ENCODE peak calls at places on chromosome 13, in six cellular contexts. M, W, E, D, H and X are unnamed samples.
A peak's percentile ranks its signal among the peaks of the same experiment; 100 is the strongest.

GRCh38 chr13:32582991-32583390 is 3.3 kb upstream of the PDS5B start:
- DNase-seq in H (no peak), E (no peak), M (no peak), D (no peak), W (no peak), X (no peak)

GRCh38 chr13:55410398-55411330 is 1730.1 kb upstream of the PRR20A start:
- DNase-seq in W (no peak), E (no peak), M (no peak), H (no peak), D (no peak), X (no peak)

GRCh38 chr13:79141082-79141481 is 265.0 kb downstream of the RBM26 start:
- DNase-seq in D (no peak), E (no peak), H (no peak), M (no peak), W (no peak), X (no peak)

GRCh38 chr13:93345642-93346220 is 119.1 kb downstream of the GPC6 start:
- DNase-seq in D (no peak), H (no peak), W (no peak), M (no peak), E (no peak), X (no peak)

GRCh38 chr13:102170295-102170694 is 231.6 kb downstream of the FGF14 start:
- DNase-seq in D (no peak), E (no peak), M (no peak), H (no peak), W (no peak), X (no peak)

GRCh38 chr13:108463365-108463764 is 166.0 kb upstream of the MYO16 start:
- DNase-seq in M (peak; percentile 1), E (no peak), W (peak; percentile 62), D (peak; percentile 4), H (no peak), X (no peak)

GRCh38 chr13:90205911-90206310 is 1141.6 kb upstream of the MIR17HG start:
- DNase-seq in D (no peak), E (no peak), M (no peak), W (no peak), H (no peak), X (no peak)

GRCh38 chr13:101025925-101026324 is 351.3 kb upstream of the TMTC4 start:
- DNase-seq in W (no peak), M (no peak), D (no peak), E (no peak), H (no peak), X (no peak)

GRCh38 chr13:42574435-42575311 is 721 bp downstream of the TNFSF11 start:
- DNase-seq in M (no peak), H (no peak), D (no peak), E (no peak), W (no peak), X (no peak)

GRCh38 chr13:87123987-87124784 is 547.0 kb upstream of the SLITRK5 start:
- DNase-seq in M (no peak), D (no peak), E (peak; percentile 48), H (peak; percentile 10), W (peak; percentile 62), X (peak; percentile 98)

GRCh38 chr13:31521466-31521865 is 217.9 kb upstream of the RXFP2 start:
- DNase-seq in H (no peak), W (no peak), M (no peak), D (no peak), E (no peak), X (no peak)

GRCh38 chr13:33723365-33723764 is 94.6 kb upstream of the RFC3 start:
- DNase-seq in W (no peak), E (no peak), D (no peak), H (peak; percentile 32), M (peak; percentile 17), X (no peak)

GRCh38 chr13:100235311-100235901 is 146.5 kb downstream of the PCCA start:
- DNase-seq in W (peak; percentile 46), H (peak; percentile 60), M (peak; percentile 67), E (peak; percentile 44), D (no peak), X (peak; percentile 86)

GRCh38 chr13:107035778-107036177 is 467.8 kb upstream of the ARGLU1 start:
- DNase-seq in M (no peak), D (no peak), H (no peak), W (no peak), E (no peak), X (no peak)

GRCh38 chr13:59677966-59678814 is 485.5 kb downstream of the DIAPH3 start:
- DNase-seq in M (peak; percentile 79), D (no peak), E (peak; percentile 49), W (peak; percentile 41), H (peak; percentile 42), X (peak; percentile 56)

GRCh38 chr13:38914070-38914469 is 76.6 kb downstream of the STOML3 start:
- DNase-seq in W (no peak), D (no peak), M (no peak), H (no peak), E (no peak), X (no peak)

GRCh38 chr13:28022848-28023518 is 34.5 kb upstream of the URAD start:
- DNase-seq in D (no peak), E (no peak), W (no peak), M (no peak), H (peak; percentile 68), X (no peak)

GRCh38 chr13:108494991-108495661 is 134.3 kb upstream of the MYO16 start:
- DNase-seq in H (no peak), M (no peak), D (no peak), W (peak; percentile 5), E (peak; percentile 6), X (no peak)

GRCh38 chr13:107799001-107799400 is 416.3 kb downstream of the LIG4 start:
- DNase-seq in M (peak; percentile 8), W (no peak), H (no peak), D (no peak), E (no peak), X (no peak)

GRCh38 chr13:38309397-38309796 is 40.3 kb upstream of the UFM1 start:
- DNase-seq in M (no peak), W (no peak), H (no peak), E (no peak), D (no peak), X (no peak)

GRCh38 chr13:43286769-43287168 is 263.4 kb downstream of the DNAJC15 start:
- DNase-seq in M (no peak), D (no peak), W (no peak), H (no peak), E (no peak), X (no peak)

GRCh38 chr13:92833071-92833470 is 393.5 kb upstream of the GPC6 start:
- DNase-seq in H (no peak), W (no peak), M (no peak), D (no peak), E (no peak), X (no peak)

GRCh38 chr13:44301639-44302015 is 72.0 kb upstream of the SERP2 start:
- DNase-seq in M (no peak), H (no peak), W (no peak), D (no peak), E (no peak), X (no peak)

GRCh38 chr13:44299142-44299541 is 74.5 kb upstream of the SERP2 start:
- DNase-seq in E (no peak), D (no peak), H (no peak), M (no peak), W (no peak), X (no peak)

GRCh38 chr13:44299544-44299943 is 74.1 kb upstream of the SERP2 start:
- DNase-seq in D (no peak), E (no peak), W (no peak), M (no peak), H (no peak), X (no peak)

GRCh38 chr13:44302233-44302632 is 71.4 kb upstream of the SERP2 start:
- DNase-seq in D (no peak), M (no peak), W (no peak), E (no peak), H (no peak), X (no peak)

GRCh38 chr13:44300895-44301638 is 72.6 kb upstream of the SERP2 start:
- DNase-seq in M (peak; percentile 74), W (peak; percentile 76), D (peak; percentile 56), H (no peak), E (no peak), X (peak; percentile 81)
- TF ChIP-seq CTCF in M (no peak), W (no peak), D (no peak), H (no peak), E (no peak), X (no peak)

GRCh38 chr13:95608640-95609280 is 35.7 kb downstream of the DZIP1 start:
- DNase-seq in W (no peak), E (no peak), D (no peak), M (no peak), H (no peak), X (no peak)
- TF ChIP-seq MYC in W (no peak), E (no peak), D (no peak), M (no peak), H (no peak), X (no peak)

GRCh38 chr13:80274643-80275042 is 66.3 kb downstream of the SPRY2 start:
- DNase-seq in D (no peak), W (no peak), M (peak; percentile 31), H (no peak), E (no peak), X (no peak)

GRCh38 chr13:80273717-80274116 is 67.2 kb downstream of the SPRY2 start:
- DNase-seq in H (no peak), M (no peak), D (no peak), E (no peak), W (no peak), X (no peak)

GRCh38 chr13:80278706-80279105 is 62.2 kb downstream of the SPRY2 start:
- DNase-seq in H (no peak), W (no peak), D (no peak), M (no peak), E (no peak), X (no peak)

GRCh38 chr13:80276371-80277289 is 64.3 kb downstream of the SPRY2 start:
- DNase-seq in H (peak; percentile 15), W (no peak), E (no peak), M (peak; percentile 79), D (no peak), X (peak; percentile 49)
- TF ChIP-seq CTCF in H (no peak), W (no peak), E (no peak), M (peak; percentile 14), D (no peak), X (no peak)

GRCh38 chr13:48093588-48093987 is 1.3 kb downstream of the MED4 start:
- DNase-seq in D (no peak), W (no peak), H (no peak), M (no peak), E (peak; percentile 8), X (no peak)

GRCh38 chr13:48094781-48095502 is at the start of gene MED4:
- DNase-seq in H (peak; percentile 87), M (peak; percentile 95), W (peak; percentile 92), D (peak; percentile 79), E (peak; percentile 93), X (peak; percentile 96)

GRCh38 chr13:48096670-48097069 is 1.8 kb upstream of the MED4 start:
- DNase-seq in M (no peak), E (no peak), H (peak; percentile 69), D (no peak), W (no peak), X (no peak)

GRCh38 chr13:48097793-48098192 is 2.9 kb upstream of the MED4 start:
- DNase-seq in W (no peak), E (no peak), D (no peak), M (no peak), H (no peak), X (no peak)

DNA sequence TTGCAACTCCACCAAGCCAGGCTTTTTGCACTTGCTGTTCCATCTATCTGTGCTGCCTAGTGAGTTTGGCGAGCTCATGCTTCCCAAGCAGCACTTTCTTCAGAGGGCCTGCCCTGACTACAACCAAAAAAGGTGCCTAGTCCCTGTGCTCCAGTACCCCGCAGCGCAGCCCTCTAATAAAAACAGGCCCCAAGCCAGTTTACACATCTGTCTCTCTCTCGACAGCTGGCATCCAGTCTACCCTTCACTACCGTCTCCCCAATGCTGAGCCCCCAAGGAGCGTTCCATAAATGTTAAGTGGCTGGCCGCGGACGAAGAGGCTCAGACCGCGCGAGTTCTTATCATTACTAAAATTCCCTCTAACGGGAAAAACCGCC is 512 bp downstream of the MED4 start:
- DNase-seq in W (no peak), D (no peak), M (peak; percentile 33), H (no peak), E (peak; percentile 19), X (peak; percentile 30)
- TF ChIP-seq MYC in W (no peak), D (no peak), M (no peak), H (no peak), E (no peak), X (no peak)